ENCODE peak calls at places on chromosomes 1 and 21, in nine cellular contexts. One of them, this sample, is unnamed. For H3K4me1, the result is how much of the 10 kb centered on the place peaks cover.

GRCh38 chr1:116498789-116499628 is 71.8 kb downstream of the CD58 start:
- DNase-seq in fibroblast of lung: peak
- DNase-seq in hepatocyte: peak
- DNase-seq in A549: peak
- DNase-seq in CD4-positive, CD25-positive, alpha-beta regulatory T cell: peak
- DNase-seq in endothelial cell of umbilical vein: peak
- DNase-seq in right cardiac atrium: peak
- DNase-seq in mesendoderm: peak
- DNase-seq in thoracic aorta: no peak
- DNase-seq in this sample: no peak

GRCh38 chr1:2408456-2408855 is 3.9 kb downstream of the PEX10 start:
- DNase-seq in right cardiac atrium: peak
- DNase-seq in endothelial cell of umbilical vein: no peak
- DNase-seq in fibroblast of lung: no peak
- DNase-seq in hepatocyte: no peak
- DNase-seq in thoracic aorta: no peak
- DNase-seq in CD4-positive, CD25-positive, alpha-beta regulatory T cell: no peak
- DNase-seq in mesendoderm: no peak
- DNase-seq in A549: no peak
- DNase-seq in this sample: no peak

GRCh38 chr1:241357366-241358305 is 631 bp upstream of the RGS7 start:
- DNase-seq in CD4-positive, CD25-positive, alpha-beta regulatory T cell: no peak
- DNase-seq in A549: no peak
- DNase-seq in hepatocyte: no peak
- DNase-seq in endothelial cell of umbilical vein: peak
- DNase-seq in fibroblast of lung: peak
- DNase-seq in right cardiac atrium: no peak
- DNase-seq in mesendoderm: peak
- DNase-seq in thoracic aorta: no peak
- DNase-seq in this sample: no peak

GRCh38 chr21:41648591-41649031 is 118.2 kb downstream of the RIPK4 start:
- DNase-seq in fibroblast of lung: peak
- DNase-seq in right cardiac atrium: no peak
- DNase-seq in hepatocyte: no peak
- DNase-seq in thoracic aorta: no peak
- DNase-seq in endothelial cell of umbilical vein: no peak
- DNase-seq in mesendoderm: peak
- DNase-seq in CD4-positive, CD25-positive, alpha-beta regulatory T cell: no peak
- DNase-seq in A549: no peak
- DNase-seq in this sample: no peak

GRCh38 chr1:32867671-32868070 is 3.0 kb downstream of the FNDC5 start:
- DNase-seq in A549: no peak
- DNase-seq in thoracic aorta: no peak
- DNase-seq in right cardiac atrium: no peak
- DNase-seq in mesendoderm: no peak
- DNase-seq in endothelial cell of umbilical vein: no peak
- DNase-seq in hepatocyte: no peak
- DNase-seq in fibroblast of lung: no peak
- DNase-seq in CD4-positive, CD25-positive, alpha-beta regulatory T cell: no peak
- DNase-seq in this sample: no peak

GRCh38 chr1:32071758-32072621 is 749 bp upstream of the TMEM39B start:
- DNase-seq in fibroblast of lung: peak
- DNase-seq in right cardiac atrium: no peak
- DNase-seq in mesendoderm: peak
- DNase-seq in thoracic aorta: no peak
- DNase-seq in A549: no peak
- DNase-seq in hepatocyte: peak
- DNase-seq in CD4-positive, CD25-positive, alpha-beta regulatory T cell: peak
- DNase-seq in endothelial cell of umbilical vein: peak
- DNase-seq in this sample: no peak

GRCh38 chr1:244419004-244419403 is 32.7 kb downstream of the ADSS2 start:
- DNase-seq in CD4-positive, CD25-positive, alpha-beta regulatory T cell: no peak
- DNase-seq in A549: no peak
- DNase-seq in right cardiac atrium: no peak
- DNase-seq in thoracic aorta: no peak
- DNase-seq in hepatocyte: no peak
- DNase-seq in mesendoderm: no peak
- DNase-seq in fibroblast of lung: peak
- DNase-seq in endothelial cell of umbilical vein: no peak
- DNase-seq in this sample: no peak

GRCh38 chr1:150626150-150626549 is 3.3 kb downstream of the ENSA start:
- DNase-seq in A549: no peak
- DNase-seq in right cardiac atrium: no peak
- DNase-seq in fibroblast of lung: no peak
- DNase-seq in mesendoderm: no peak
- DNase-seq in thoracic aorta: no peak
- DNase-seq in endothelial cell of umbilical vein: no peak
- DNase-seq in hepatocyte: no peak
- DNase-seq in CD4-positive, CD25-positive, alpha-beta regulatory T cell: no peak
- DNase-seq in this sample: no peak

GRCh38 chr21:45821315-45822001 is 160.1 kb upstream of the COL6A1 start:
- DNase-seq in right cardiac atrium: no peak
- DNase-seq in endothelial cell of umbilical vein: no peak
- DNase-seq in CD4-positive, CD25-positive, alpha-beta regulatory T cell: no peak
- DNase-seq in hepatocyte: no peak
- DNase-seq in A549: no peak
- DNase-seq in thoracic aorta: no peak
- DNase-seq in fibroblast of lung: no peak
- DNase-seq in mesendoderm: no peak
- DNase-seq in this sample: no peak

GRCh38 chr1:239044829-239045228 is 341.5 kb upstream of the CHRM3 start:
- DNase-seq in endothelial cell of umbilical vein: no peak
- DNase-seq in A549: no peak
- DNase-seq in mesendoderm: peak
- DNase-seq in fibroblast of lung: no peak
- DNase-seq in hepatocyte: no peak
- DNase-seq in CD4-positive, CD25-positive, alpha-beta regulatory T cell: no peak
- DNase-seq in right cardiac atrium: no peak
- DNase-seq in thoracic aorta: no peak
- DNase-seq in this sample: no peak

GRCh38 chr1:93692983-93693591 is 11.4 kb upstream of the BCAR3 start:
- DNase-seq in hepatocyte: no peak
- DNase-seq in endothelial cell of umbilical vein: peak
- DNase-seq in thoracic aorta: no peak
- DNase-seq in mesendoderm: peak
- DNase-seq in fibroblast of lung: peak
- DNase-seq in CD4-positive, CD25-positive, alpha-beta regulatory T cell: peak
- DNase-seq in A549: peak
- DNase-seq in right cardiac atrium: no peak
- DNase-seq in this sample: no peak

GRCh38 chr1:10594481-10595050 is 119.8 kb downstream of the PEX14 start:
- DNase-seq in endothelial cell of umbilical vein: no peak
- DNase-seq in CD4-positive, CD25-positive, alpha-beta regulatory T cell: no peak
- DNase-seq in right cardiac atrium: no peak
- DNase-seq in thoracic aorta: no peak
- DNase-seq in hepatocyte: no peak
- DNase-seq in A549: no peak
- DNase-seq in mesendoderm: no peak
- DNase-seq in fibroblast of lung: no peak
- DNase-seq in this sample: no peak

GRCh38 chr21:44399151-44399954 is 45.9 kb downstream of the TRPM2 start:
- DNase-seq in mesendoderm: no peak
- DNase-seq in thoracic aorta: no peak
- DNase-seq in A549: no peak
- DNase-seq in CD4-positive, CD25-positive, alpha-beta regulatory T cell: no peak
- DNase-seq in right cardiac atrium: no peak
- DNase-seq in hepatocyte: peak
- DNase-seq in fibroblast of lung: no peak
- DNase-seq in endothelial cell of umbilical vein: no peak
- DNase-seq in this sample: no peak

GRCh38 chr21:14862794-14863720 is 201.7 kb downstream of the NRIP1 start:
- DNase-seq in hepatocyte: peak
- DNase-seq in fibroblast of lung: no peak
- DNase-seq in mesendoderm: peak
- DNase-seq in right cardiac atrium: no peak
- DNase-seq in CD4-positive, CD25-positive, alpha-beta regulatory T cell: peak
- DNase-seq in endothelial cell of umbilical vein: peak
- DNase-seq in A549: no peak
- DNase-seq in thoracic aorta: no peak
- DNase-seq in this sample: no peak

GRCh38 chr1:14259191-14259757 is 339.2 kb upstream of the KAZN start:
- DNase-seq in right cardiac atrium: peak
- DNase-seq in CD4-positive, CD25-positive, alpha-beta regulatory T cell: no peak
- DNase-seq in A549: no peak
- DNase-seq in hepatocyte: no peak
- DNase-seq in thoracic aorta: no peak
- DNase-seq in mesendoderm: no peak
- DNase-seq in fibroblast of lung: no peak
- DNase-seq in endothelial cell of umbilical vein: no peak
- DNase-seq in this sample: peak

GRCh38 chr1:167856711-167857418 is 57.1 kb downstream of the ADCY10 start:
- DNase-seq in hepatocyte: no peak
- DNase-seq in fibroblast of lung: no peak
- DNase-seq in mesendoderm: peak
- DNase-seq in right cardiac atrium: no peak
- DNase-seq in A549: no peak
- DNase-seq in CD4-positive, CD25-positive, alpha-beta regulatory T cell: no peak
- DNase-seq in thoracic aorta: no peak
- DNase-seq in endothelial cell of umbilical vein: no peak
- DNase-seq in this sample: no peak
- H3K4me3 ChIP-seq in hepatocyte: no peak
- H3K4me3 ChIP-seq in fibroblast of lung: no peak
- H3K4me3 ChIP-seq in mesendoderm: no peak
- H3K4me3 ChIP-seq in right cardiac atrium: no peak
- H3K4me3 ChIP-seq in A549: no peak
- H3K4me3 ChIP-seq in CD4-positive, CD25-positive, alpha-beta regulatory T cell: no peak
- H3K4me3 ChIP-seq in thoracic aorta: no peak
- H3K4me3 ChIP-seq in endothelial cell of umbilical vein: no peak
- H3K4me3 ChIP-seq in this sample: no peak

DNA sequence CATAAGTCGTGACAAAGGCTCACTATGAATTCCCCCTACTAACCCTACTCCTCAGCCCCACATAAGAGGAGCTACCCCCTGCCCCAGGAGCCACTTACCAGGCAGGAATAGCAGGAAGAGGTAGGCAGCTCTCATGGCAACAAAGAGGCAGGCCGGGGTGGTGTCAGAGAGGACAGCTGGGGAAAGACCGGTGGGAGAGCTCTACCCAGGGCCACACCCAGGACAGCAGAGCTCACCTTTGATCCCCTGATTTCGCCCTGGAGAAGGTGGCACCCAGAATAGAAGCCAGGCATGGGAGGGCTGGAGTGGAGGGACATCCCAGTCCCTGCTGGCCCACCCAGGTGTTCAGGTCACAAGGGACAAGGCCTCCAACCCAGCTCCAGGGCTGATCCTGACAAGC is 2.3 kb downstream of the MFAP2 start:
- DNase-seq in right cardiac atrium: no peak
- DNase-seq in A549: no peak
- DNase-seq in mesendoderm: no peak
- DNase-seq in endothelial cell of umbilical vein: no peak
- DNase-seq in CD4-positive, CD25-positive, alpha-beta regulatory T cell: no peak
- DNase-seq in fibroblast of lung: no peak
- DNase-seq in hepatocyte: no peak
- DNase-seq in thoracic aorta: no peak
- DNase-seq in this sample: no peak
- H3K27ac ChIP-seq in right cardiac atrium: no peak
- H3K27ac ChIP-seq in A549: peak
- H3K27ac ChIP-seq in mesendoderm: no peak
- H3K27ac ChIP-seq in endothelial cell of umbilical vein: no peak
- H3K27ac ChIP-seq in CD4-positive, CD25-positive, alpha-beta regulatory T cell: no peak
- H3K27ac ChIP-seq in fibroblast of lung: peak
- H3K27ac ChIP-seq in hepatocyte: peak
- H3K27ac ChIP-seq in thoracic aorta: peak
- H3K27ac ChIP-seq in this sample: peak

GRCh38 chr1:155171836-155172731 is 1.0 kb downstream of the KRTCAP2 start:
- DNase-seq in hepatocyte: no peak
- DNase-seq in thoracic aorta: no peak
- DNase-seq in mesendoderm: no peak
- DNase-seq in endothelial cell of umbilical vein: no peak
- DNase-seq in A549: no peak
- DNase-seq in CD4-positive, CD25-positive, alpha-beta regulatory T cell: no peak
- DNase-seq in fibroblast of lung: no peak
- DNase-seq in right cardiac atrium: no peak
- DNase-seq in this sample: peak

GRCh38 chr1:155175281-155175926 is 1.8 kb downstream of the TRIM46 start:
- DNase-seq in thoracic aorta: no peak
- DNase-seq in CD4-positive, CD25-positive, alpha-beta regulatory T cell: no peak
- DNase-seq in hepatocyte: no peak
- DNase-seq in right cardiac atrium: peak
- DNase-seq in A549: no peak
- DNase-seq in fibroblast of lung: no peak
- DNase-seq in mesendoderm: no peak
- DNase-seq in endothelial cell of umbilical vein: no peak
- DNase-seq in this sample: no peak

GRCh38 chr1:155172732-155173477 is at the start of gene KRTCAP2:
- DNase-seq in hepatocyte: peak
- DNase-seq in fibroblast of lung: peak
- DNase-seq in A549: peak
- DNase-seq in thoracic aorta: peak
- DNase-seq in CD4-positive, CD25-positive, alpha-beta regulatory T cell: peak
- DNase-seq in right cardiac atrium: peak
- DNase-seq in endothelial cell of umbilical vein: peak
- DNase-seq in mesendoderm: peak
- DNase-seq in this sample: peak

GRCh38 chr1:155174334-155175280 is 958 bp downstream of the TRIM46 start:
- DNase-seq in endothelial cell of umbilical vein: peak
- DNase-seq in fibroblast of lung: peak
- DNase-seq in A549: no peak
- DNase-seq in right cardiac atrium: peak
- DNase-seq in hepatocyte: peak
- DNase-seq in mesendoderm: peak
- DNase-seq in thoracic aorta: no peak
- DNase-seq in CD4-positive, CD25-positive, alpha-beta regulatory T cell: peak
- DNase-seq in this sample: peak

GRCh38 chr1:155173478-155174333 is at the start of gene TRIM46:
- DNase-seq in fibroblast of lung: peak
- DNase-seq in endothelial cell of umbilical vein: peak
- DNase-seq in thoracic aorta: no peak
- DNase-seq in right cardiac atrium: peak
- DNase-seq in CD4-positive, CD25-positive, alpha-beta regulatory T cell: peak
- DNase-seq in A549: peak
- DNase-seq in hepatocyte: peak
- DNase-seq in mesendoderm: peak
- DNase-seq in this sample: peak
- H3K4me1 ChIP-seq in fibroblast of lung: under half
- H3K4me1 ChIP-seq in endothelial cell of umbilical vein: under half
- H3K4me1 ChIP-seq in thoracic aorta: under half
- H3K4me1 ChIP-seq in right cardiac atrium: under half
- H3K4me1 ChIP-seq in CD4-positive, CD25-positive, alpha-beta regulatory T cell: under half
- H3K4me1 ChIP-seq in A549: under half
- H3K4me1 ChIP-seq in hepatocyte: under half
- H3K4me1 ChIP-seq in mesendoderm: under half
- H3K4me1 ChIP-seq in this sample: under half

GRCh38 chr1:156640842-156641706 is 843 bp upstream of the BCAN start:
- DNase-seq in A549: no peak
- DNase-seq in fibroblast of lung: no peak
- DNase-seq in mesendoderm: no peak
- DNase-seq in endothelial cell of umbilical vein: no peak
- DNase-seq in thoracic aorta: no peak
- DNase-seq in CD4-positive, CD25-positive, alpha-beta regulatory T cell: no peak
- DNase-seq in hepatocyte: no peak
- DNase-seq in right cardiac atrium: no peak
- DNase-seq in this sample: no peak
- H3K4me3 ChIP-seq in A549: no peak
- H3K4me3 ChIP-seq in fibroblast of lung: no peak
- H3K4me3 ChIP-seq in mesendoderm: no peak
- H3K4me3 ChIP-seq in endothelial cell of umbilical vein: no peak
- H3K4me3 ChIP-seq in thoracic aorta: peak
- H3K4me3 ChIP-seq in CD4-positive, CD25-positive, alpha-beta regulatory T cell: peak
- H3K4me3 ChIP-seq in hepatocyte: no peak
- H3K4me3 ChIP-seq in right cardiac atrium: no peak
- H3K4me3 ChIP-seq in this sample: peak

DNA sequence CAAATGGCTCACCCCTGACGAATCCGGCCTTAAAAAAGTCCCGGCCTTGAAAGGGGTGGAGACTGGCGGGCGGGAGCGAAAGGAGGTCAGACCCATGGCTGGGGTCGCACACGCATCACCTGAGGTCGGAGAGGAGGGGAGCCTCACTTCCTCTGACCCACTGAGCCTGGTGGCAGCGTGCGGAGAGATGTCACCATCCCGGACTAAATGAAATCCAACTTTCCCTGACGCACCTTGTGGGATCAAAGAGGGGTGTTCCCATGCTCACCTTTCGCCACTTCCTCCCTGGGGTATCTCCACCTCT is 709 bp upstream of the SLC41A1 start:
- DNase-seq in thoracic aorta: peak
- DNase-seq in A549: peak
- DNase-seq in fibroblast of lung: no peak
- DNase-seq in right cardiac atrium: no peak
- DNase-seq in endothelial cell of umbilical vein: no peak
- DNase-seq in hepatocyte: no peak
- DNase-seq in mesendoderm: no peak
- DNase-seq in CD4-positive, CD25-positive, alpha-beta regulatory T cell: no peak
- DNase-seq in this sample: no peak
- H3K27ac ChIP-seq in thoracic aorta: peak
- H3K27ac ChIP-seq in A549: peak
- H3K27ac ChIP-seq in fibroblast of lung: peak
- H3K27ac ChIP-seq in right cardiac atrium: peak
- H3K27ac ChIP-seq in endothelial cell of umbilical vein: no peak
- H3K27ac ChIP-seq in hepatocyte: peak
- H3K27ac ChIP-seq in mesendoderm: no peak
- H3K27ac ChIP-seq in CD4-positive, CD25-positive, alpha-beta regulatory T cell: peak
- H3K27ac ChIP-seq in this sample: peak

This sample was measured in breast epithelium.